ENCODE peak calls at places on chromosomes 7 and 10, in seven cellular contexts. C is head of caudate nucleus; M is HuH-7; L is tibial artery; S is T-helper 17 cell; W is iris pigment epithelial cell; D is activated T-helper 1 cell treated with anti-CD3 and anti-CD28 coated beads, Interleukin-12 subunit alpha, Interleukin-12 subunit beta, Interleukin-2, Interleukin-4 antibody, amounts not matched to agents 30 ng/mL and 10 ng/mL and 1 ng/mL, durations not matched to agents 14 hours and 24 hours and 36 hours. V is an unnamed sample.

GRCh38 chr10:110404374-110404773 is 93.3 kb upstream of the DUSP5 start:
- DNase-seq in D (no peak), C (no peak), S (no peak), W (no peak), L (no peak), M (no peak), V (no peak)

GRCh38 chr10:91598211-91598981 is 34.5 kb downstream of the PPP1R3C start:
- DNase-seq in L (no peak), W (peak; percentile 80), S (no peak), M (no peak), D (no peak), C (no peak), V (no peak)

GRCh38 chr7:135998081-135998480 is 20.9 kb upstream of the MTPN start:
- DNase-seq in S (no peak), D (no peak), W (peak; percentile 11), L (no peak), M (no peak), C (no peak), V (no peak)

GRCh38 chr7:73605601-73606220 is 18.6 kb downstream of the MLXIPL start:
- DNase-seq in L (no peak), W (no peak), C (no peak), D (no peak), S (no peak), M (no peak), V (no peak)

GRCh38 chr7:46633816-46634215 is 712.7 kb upstream of the IGFBP3 start:
- DNase-seq in M (no peak), L (no peak), W (no peak), D (no peak), C (no peak), S (no peak), V (no peak)

GRCh38 chr7:28623863-28624262 is 211.5 kb downstream of the CREB5 start:
- DNase-seq in M (no peak), L (no peak), W (no peak), C (no peak), S (no peak), D (no peak), V (no peak)

GRCh38 chr10:97291357-97292096 is 910 bp downstream of the ARHGAP19 start:
- DNase-seq in M (no peak), C (no peak), D (no peak), S (no peak), W (no peak), L (no peak), V (no peak)

GRCh38 chr7:78326870-78327269 is 528.3 kb downstream of the PHTF2 start:
- DNase-seq in C (peak; percentile 56), S (no peak), D (no peak), W (peak; percentile 1), L (no peak), M (no peak), V (no peak)

GRCh38 chr7:80348221-80348620 is 163.6 kb downstream of the GNAT3 start:
- DNase-seq in M (no peak), D (no peak), C (no peak), W (no peak), L (no peak), S (no peak), V (no peak)

GRCh38 chr7:80542398-80542797 is 30.5 kb upstream of the GNAT3 start:
- DNase-seq in W (peak; percentile 94), M (no peak), S (no peak), L (no peak), C (no peak), D (no peak), V (no peak)

GRCh38 chr10:132480356-132480755 is 57.2 kb upstream of the INPP5A start:
- DNase-seq in C (no peak), W (no peak), L (no peak), S (peak; percentile 3), D (no peak), M (no peak), V (no peak)

GRCh38 chr10:14635049-14635710 is 139.5 kb downstream of the FAM107B start:
- DNase-seq in M (no peak), S (no peak), D (no peak), W (no peak), L (no peak), C (no peak), V (no peak)

V was measured in CD4-positive, alpha-beta memory T cell.